ENCODE peak calls at places on chromosomes 16 and 17, in seven cellular contexts. J is psoas muscle, X is sigmoid colon, Y is AG09309, S is Peyer's patch, T is fibroblast of lung, N is osteoblast. M is an unnamed sample.

GRCh38 chr16:73113326-73113720 is 65.4 kb upstream of the ZFHX3 start:
- DNase-seq in Y (peak), J (no peak), T (peak), X (no peak), S (no peak), N (no peak), M (no peak)

GRCh38 chr17:43070257-43070656 is 45.2 kb downstream of the RND2 start:
- DNase-seq in X (no peak), J (no peak), T (no peak), S (no peak), N (no peak), Y (no peak), M (no peak)

GRCh38 chr17:32483451-32484019 is 3.3 kb upstream of the CDK5R1 start:
- DNase-seq in X (peak), N (peak), Y (peak), J (peak), T (peak), S (peak), M (peak)

GRCh38 chr17:64679710-64680216 is 17.7 kb upstream of the SMURF2 start:
- DNase-seq in J (peak), T (peak), S (no peak), Y (peak), N (peak), X (no peak), M (no peak)

GRCh38 chr17:17425591-17425990 is 51.2 kb upstream of the MED9 start:
- DNase-seq in X (no peak), N (no peak), Y (no peak), S (no peak), J (no peak), T (no peak), M (no peak)

GRCh38 chr17:62757518-62757951 is 50.6 kb downstream of the MARCHF10 start:
- DNase-seq in N (no peak), X (no peak), T (peak), J (no peak), S (no peak), Y (no peak), M (no peak)

GRCh38 chr16:72961115-72961832 is 86.7 kb downstream of the ZFHX3 start:
- DNase-seq in J (peak), Y (no peak), T (peak), X (peak), S (no peak), N (peak), M (no peak)

GRCh38 chr16:1972490-1972877 is 631 bp downstream of the TBL3 start:
- DNase-seq in Y (no peak), X (no peak), J (no peak), N (peak), T (peak), S (peak), M (no peak)

GRCh38 chr17:73633736-73634135 is 10.5 kb downstream of the SDK2 start:
- DNase-seq in J (no peak), Y (no peak), X (peak), N (no peak), S (no peak), T (no peak), M (peak)

GRCh38 chr17:73118139-73118538 is 25.7 kb upstream of the SLC39A11 start:
- DNase-seq in T (no peak), X (no peak), N (no peak), Y (no peak), S (no peak), J (no peak), M (no peak)

GRCh38 chr16:54407596-54407995 is 121.0 kb upstream of the IRX3 start:
- DNase-seq in N (peak), X (no peak), T (peak), Y (no peak), J (no peak), S (no peak), M (no peak)

GRCh38 chr17:57270801-57271245 is 14.5 kb downstream of the MSI2 start:
- DNase-seq in J (no peak), S (no peak), X (no peak), Y (no peak), T (no peak), N (no peak), M (no peak)

GRCh38 chr16:76265434-76266045 is 11.7 kb upstream of the CNTNAP4 start:
- DNase-seq in Y (no peak), N (no peak), X (no peak), J (no peak), S (peak), T (peak), M (no peak)

GRCh38 chr17:7632492-7632894 is 2.6 kb downstream of the SHBG start:
- DNase-seq in N (peak), T (peak), J (no peak), S (peak), Y (no peak), X (no peak), M (no peak)
- TF ChIP-seq CTCF in N (peak), T (peak), J (peak), S (peak), Y (peak), X (peak), M (peak)

DNA sequence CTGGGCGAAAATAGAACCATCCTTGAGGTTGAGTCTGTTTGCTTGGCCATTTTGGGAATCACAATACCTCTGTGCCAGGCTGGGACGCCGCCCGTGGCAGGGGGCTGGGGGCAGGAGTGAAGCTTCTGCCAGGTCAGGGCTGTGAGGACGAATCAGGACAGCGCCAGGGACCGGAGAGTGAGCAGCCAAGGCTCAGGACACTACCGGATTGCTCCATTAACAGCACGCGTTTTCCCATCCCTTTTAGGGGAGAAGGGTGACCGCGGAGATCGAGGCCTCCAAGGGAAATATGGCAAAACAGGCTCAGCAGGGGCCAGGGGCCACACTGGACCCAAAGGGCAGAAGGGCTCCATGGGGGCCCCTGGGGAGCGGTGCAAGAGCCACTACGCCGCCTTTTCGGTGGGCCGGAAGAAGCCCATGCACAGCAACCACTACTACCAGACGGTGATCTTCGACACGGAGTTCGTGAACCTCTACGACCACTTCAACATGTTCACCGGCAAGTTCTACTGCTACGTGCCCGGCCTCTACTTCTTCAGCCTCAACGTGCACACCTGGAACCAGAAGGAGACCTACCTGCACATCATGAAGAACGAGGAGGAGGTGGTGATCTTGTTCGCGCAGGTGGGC is 23.4 kb downstream of the C1QTNF1 start:
- DNase-seq in Y (no peak), T (no peak), X (peak), S (no peak), N (no peak), J (no peak), M (peak)
- TF ChIP-seq CTCF in Y (no peak), T (no peak), X (no peak), S (no peak), N (no peak), J (no peak), M (no peak)

DNA sequence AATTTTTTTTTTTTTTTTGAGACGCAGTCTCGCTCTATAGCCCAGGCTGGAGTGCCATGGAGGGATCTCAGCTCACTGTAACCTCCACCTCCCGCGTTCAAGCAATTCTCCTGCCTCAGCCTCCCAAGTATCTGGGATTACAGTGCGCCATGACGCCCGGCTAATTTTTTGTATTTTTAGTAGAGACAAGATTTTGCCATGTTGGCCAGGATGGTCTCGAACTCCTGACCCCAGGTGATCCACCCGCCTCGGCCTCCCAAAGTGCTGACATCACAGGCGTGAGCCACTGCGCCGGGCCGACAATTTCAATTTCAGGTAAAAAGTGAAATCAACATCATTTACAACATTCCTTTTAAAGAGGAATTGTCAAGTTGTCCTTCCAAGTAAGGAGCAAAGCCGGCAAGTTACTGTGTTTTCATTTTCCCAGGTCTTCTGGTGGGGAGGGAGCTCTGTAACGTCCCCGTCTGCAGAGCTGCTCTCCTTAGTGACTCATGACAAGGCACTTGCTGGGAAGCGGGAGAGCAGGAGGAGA is 873 bp downstream of the NPLOC4 start:
- DNase-seq in J (no peak), T (peak), Y (peak), N (peak), X (no peak), S (no peak), M (no peak)
- TF ChIP-seq CTCF in J (no peak), T (no peak), Y (no peak), N (no peak), X (no peak), S (no peak), M (no peak)

GRCh38 chr17:75228847-75229246 is 23.4 kb downstream of the NUP85 start:
- DNase-seq in Y (no peak), N (no peak), T (no peak), S (no peak), X (no peak), J (peak), M (no peak)
- TF ChIP-seq CTCF in Y (no peak), N (no peak), T (no peak), S (no peak), X (no peak), J (no peak), M (no peak)

DNA sequence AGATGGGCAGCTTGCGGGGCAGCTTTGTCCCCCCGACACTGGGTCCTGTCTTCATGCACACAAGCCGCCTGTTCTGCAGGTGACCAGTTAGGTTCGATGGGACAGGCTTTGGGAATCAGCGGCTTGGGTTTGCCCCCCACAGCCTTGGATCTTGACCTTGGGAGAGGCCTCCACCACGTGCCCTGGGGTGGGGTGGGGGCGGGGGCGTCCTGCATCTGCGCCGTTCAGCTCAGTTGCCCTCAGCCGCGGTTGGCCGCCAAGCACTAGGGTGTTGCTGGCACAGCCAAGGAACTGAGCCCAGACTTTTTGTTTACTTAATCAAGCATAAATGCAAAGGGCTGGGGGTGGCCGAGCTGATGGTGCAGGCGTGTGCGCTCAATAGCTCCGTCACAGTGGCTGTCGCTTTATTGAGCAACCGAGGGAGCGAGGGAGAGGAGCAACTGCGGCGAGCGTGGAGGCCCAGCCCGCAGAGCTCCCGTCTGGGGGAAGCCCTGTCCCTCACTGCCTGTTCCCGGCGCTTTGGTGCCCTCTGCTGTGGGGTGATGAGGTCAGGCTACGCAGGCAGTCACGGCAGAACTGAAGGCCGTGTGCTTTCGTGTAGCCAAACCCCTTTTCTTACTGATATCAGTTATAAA is 33.9 kb downstream of the JPH3 start:
- DNase-seq in Y (peak), S (peak), N (peak), J (peak), X (peak), T (peak), M (no peak)
- TF ChIP-seq CTCF in Y (peak), S (peak), N (peak), J (peak), X (peak), T (peak), M (peak)

GRCh38 chr16:56868175-56868574 is 3.2 kb downstream of the SLC12A3 start:
- DNase-seq in T (no peak), J (no peak), N (no peak), X (no peak), Y (no peak), S (no peak), M (no peak)

GRCh38 chr16:56870271-56870888 is 5.4 kb downstream of the SLC12A3 start:
- DNase-seq in T (no peak), S (no peak), X (no peak), N (no peak), Y (no peak), J (no peak), M (no peak)

GRCh38 chr16:56869513-56870270 is 4.7 kb downstream of the SLC12A3 start:
- DNase-seq in N (no peak), S (peak), Y (no peak), J (no peak), X (no peak), T (no peak), M (no peak)

GRCh38 chr16:56872863-56873391 is 7.9 kb downstream of the SLC12A3 start:
- DNase-seq in S (no peak), J (no peak), T (no peak), N (peak), Y (no peak), X (no peak), M (no peak)

DNA sequence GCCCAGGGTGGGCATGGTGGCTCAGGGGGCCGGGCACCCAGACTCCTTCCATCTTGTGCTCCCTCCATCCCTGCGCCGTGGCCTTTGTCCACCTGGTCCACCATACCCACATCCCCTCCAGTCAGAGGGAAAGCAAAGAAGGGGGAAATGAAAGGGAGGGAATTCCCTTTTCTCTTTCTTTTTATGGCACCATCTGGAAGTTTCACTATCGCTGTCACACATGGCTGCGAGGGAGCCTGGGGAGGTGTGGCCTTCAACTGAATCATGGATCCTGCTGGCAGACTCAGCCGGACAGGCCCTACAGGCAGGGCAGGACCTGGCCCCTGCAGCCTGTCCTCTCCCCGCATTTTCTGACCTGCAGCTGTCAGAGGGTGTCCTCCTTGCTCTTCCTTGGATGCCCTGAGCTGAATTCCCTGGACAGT is 6.2 kb downstream of the SLC12A3 start:
- DNase-seq in Y (no peak), T (peak), X (no peak), S (peak), J (no peak), N (peak), M (no peak)
- TF ChIP-seq CTCF in Y (peak), T (no peak), X (no peak), S (no peak), J (no peak), N (no peak), M (peak)

GRCh38 chr17:45893725-45894021 is 681 bp upstream of the MAPT start:
- DNase-seq in Y (no peak), J (no peak), N (no peak), X (no peak), S (no peak), T (no peak), M (no peak)

GRCh38 chr17:45888392-45888791 is 6.0 kb upstream of the MAPT start:
- DNase-seq in Y (no peak), X (no peak), J (no peak), T (no peak), S (no peak), N (no peak), M (no peak)

GRCh38 chr17:45886852-45887251 is 7.5 kb upstream of the MAPT start:
- DNase-seq in S (no peak), T (no peak), X (no peak), N (no peak), Y (no peak), J (no peak), M (no peak)

GRCh38 chr17:45894022-45894784 is at the start of gene MAPT:
- DNase-seq in S (peak), J (peak), N (peak), Y (peak), T (peak), X (peak), M (peak)

GRCh38 chr17:45889579-45889978 is 4.8 kb upstream of the MAPT start:
- DNase-seq in J (no peak), T (no peak), N (no peak), X (no peak), Y (no peak), S (no peak), M (no peak)
- TF ChIP-seq CTCF in J (no peak), T (no peak), N (peak), X (no peak), Y (no peak), S (no peak), M (no peak)

M was measured in chondrocyte.